ENCODE peak calls at places on chromosomes 7 and 10, in four cellular contexts. K, S, M and U are unnamed samples.

GRCh38 chr10:6741561-6741960 is 161.5 kb upstream of the PRKCQ start:
- DNase-seq in K (no peak), S (no peak), M (no peak), U (no peak)

GRCh38 chr10:105879396-105879795 is 1238.3 kb downstream of the SORCS3 start:
- DNase-seq in K (no peak), S (no peak), M (no peak), U (no peak)

GRCh38 chr10:78623577-78624215 is 445.1 kb upstream of the ZMIZ1 start:
- DNase-seq in K (no peak), S (no peak), M (peak), U (no peak)

GRCh38 chr10:97336942-97337719 is 2.6 kb upstream of the FRAT2 start:
- DNase-seq in K (no peak), S (no peak), M (no peak), U (no peak)

GRCh38 chr10:29736325-29737208 is 101.8 kb upstream of the SVIL start:
- DNase-seq in K (no peak), S (peak), M (peak), U (no peak)

GRCh38 chr7:4069268-4070095 is 612.6 kb upstream of the FOXK1 start:
- DNase-seq in K (no peak), S (no peak), M (no peak), U (no peak)

GRCh38 chr7:27178366-27178765 is 4.2 kb upstream of the HOXA10 start:
- DNase-seq in K (no peak), S (peak), M (no peak), U (no peak)

GRCh38 chr10:50846753-50847152 is 38.7 kb downstream of the A1CF start:
- DNase-seq in K (no peak), S (no peak), M (no peak), U (no peak)

GRCh38 chr7:30865821-30866220 is 45.8 kb upstream of the AQP1 start:
- DNase-seq in K (no peak), S (no peak), M (no peak), U (no peak)

GRCh38 chr10:30857803-30858202 is 173.9 kb downstream of the ZNF438 start:
- DNase-seq in K (no peak), S (no peak), M (no peak), U (no peak)

GRCh38 chr7:97971990-97972943 is 17.7 kb downstream of the OCM2 start:
- DNase-seq in K (peak), S (peak), M (peak), U (peak)

GRCh38 chr7:140261522-140261921 is 84.7 kb upstream of the KDM7A start:
- DNase-seq in K (no peak), S (no peak), M (no peak), U (no peak)

GRCh38 chr7:151684408-151685175 is 164.9 kb upstream of the RHEB start:
- DNase-seq in K (no peak), S (no peak), M (no peak), U (no peak)

GRCh38 chr10:5068274-5069017 is 25.8 kb upstream of the AKR1C3 start:
- DNase-seq in K (no peak), S (no peak), M (no peak), U (no peak)

GRCh38 chr7:152989889-152990380 is 230.4 kb downstream of the ACTR3B start:
- DNase-seq in K (no peak), S (no peak), M (no peak), U (no peak)

GRCh38 chr7:115124409-115124939 is 202.6 kb downstream of the MDFIC start:
- DNase-seq in K (no peak), S (no peak), M (no peak), U (no peak)

GRCh38 chr7:140456627-140457051 is 22.7 kb downstream of the MKRN1 start:
- DNase-seq in K (no peak), S (no peak), M (no peak), U (no peak)

GRCh38 chr10:102770108-102770482 is 26.3 kb downstream of the WBP1L start:
- DNase-seq in K (no peak), S (no peak), M (no peak), U (no peak)

GRCh38 chr10:5692476-5693358 is 8.1 kb downstream of the TASOR2 start:
- DNase-seq in K (peak), S (peak), M (peak), U (peak)

GRCh38 chr10:77825965-77826364 is 100.6 kb downstream of the DLG5 start:
- DNase-seq in K (no peak), S (peak), M (no peak), U (no peak)

GRCh38 chr7:138468244-138469123 is 8.4 kb downstream of the TRIM24 start:
- DNase-seq in K (no peak), S (no peak), M (no peak), U (no peak)

GRCh38 chr10:77228559-77228958 is 409.0 kb downstream of the KCNMA1 start:
- DNase-seq in K (no peak), S (no peak), M (no peak), U (no peak)

GRCh38 chr7:10128748-10129147 is 844.9 kb upstream of the PHF14 start:
- DNase-seq in K (no peak), S (no peak), M (no peak), U (no peak)

GRCh38 chr10:70490142-70490541 is 11.6 kb downstream of the PALD1 start:
- DNase-seq in K (no peak), S (no peak), M (no peak), U (no peak)

GRCh38 chr10:89904755-89905154 is 203.4 kb downstream of the KIF20B start:
- DNase-seq in K (no peak), S (no peak), M (no peak), U (no peak)

GRCh38 chr10:78634835-78635234 is 433.9 kb upstream of the ZMIZ1 start:
- DNase-seq in K (no peak), S (no peak), M (no peak), U (no peak)

GRCh38 chr10:108817572-108817971 is 1105.7 kb downstream of the XPNPEP1 start:
- DNase-seq in K (no peak), S (no peak), M (no peak), U (no peak)

GRCh38 chr7:33673029-33673700 is 232.2 kb upstream of the BMPER start:
- DNase-seq in K (no peak), S (no peak), M (no peak), U (no peak)
- TF ChIP-seq CTCF in K (no peak), S (no peak), M (no peak), U (no peak)

GRCh38 chr10:119428789-119429188 is 113.7 kb downstream of the RGS10 start:
- DNase-seq in K (no peak), S (no peak), M (no peak), U (no peak)

GRCh38 chr10:119427263-119427864 is 115.2 kb downstream of the RGS10 start:
- DNase-seq in K (no peak), S (no peak), M (no peak), U (no peak)

GRCh38 chr10:119431768-119432135 is 110.8 kb downstream of the RGS10 start:
- DNase-seq in K (no peak), S (no peak), M (no peak), U (no peak)

GRCh38 chr10:119429771-119430170 is 112.7 kb downstream of the RGS10 start:
- DNase-seq in K (no peak), S (no peak), M (no peak), U (no peak)

DNA sequence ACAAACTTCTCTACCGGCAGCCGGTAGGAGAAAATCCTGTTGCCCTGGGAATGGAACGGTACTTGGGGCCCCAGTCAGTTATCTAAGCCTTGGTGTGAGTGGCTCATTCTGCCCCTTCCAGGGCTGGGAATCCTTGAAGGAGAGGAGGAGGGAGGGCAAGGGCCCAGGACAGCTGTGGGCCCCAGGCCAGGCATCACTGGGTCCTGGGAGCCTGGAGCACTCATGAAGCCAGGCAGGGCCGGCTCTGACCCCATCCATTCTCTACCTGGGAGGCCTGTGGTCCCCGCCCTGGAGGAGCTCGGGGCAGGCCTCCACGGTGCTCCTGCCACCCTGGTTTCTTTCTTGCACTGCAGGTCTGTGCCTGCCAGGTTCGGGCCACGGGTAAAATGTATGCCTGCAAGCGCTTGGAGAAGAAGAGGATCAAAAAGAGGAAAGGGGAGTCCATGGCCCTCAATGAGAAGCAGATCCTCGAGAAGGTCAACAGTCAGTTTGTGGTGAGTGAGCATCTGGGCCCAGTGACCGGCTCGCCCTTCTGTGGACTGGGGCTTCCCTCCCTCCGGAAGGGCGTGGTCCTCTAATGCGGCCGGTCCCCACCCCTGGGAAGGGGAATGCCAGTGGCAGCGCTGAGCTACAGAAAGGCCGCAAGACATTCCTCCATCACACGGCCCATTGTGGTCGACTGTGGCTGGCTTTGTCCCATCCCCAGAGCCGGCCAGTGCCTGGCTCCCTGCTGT is 111.3 kb downstream of the RGS10 start:
- DNase-seq in K (no peak), S (no peak), M (no peak), U (no peak)
- TF ChIP-seq CTCF in K (no peak), S (no peak), M (no peak), U (no peak)

DNA sequence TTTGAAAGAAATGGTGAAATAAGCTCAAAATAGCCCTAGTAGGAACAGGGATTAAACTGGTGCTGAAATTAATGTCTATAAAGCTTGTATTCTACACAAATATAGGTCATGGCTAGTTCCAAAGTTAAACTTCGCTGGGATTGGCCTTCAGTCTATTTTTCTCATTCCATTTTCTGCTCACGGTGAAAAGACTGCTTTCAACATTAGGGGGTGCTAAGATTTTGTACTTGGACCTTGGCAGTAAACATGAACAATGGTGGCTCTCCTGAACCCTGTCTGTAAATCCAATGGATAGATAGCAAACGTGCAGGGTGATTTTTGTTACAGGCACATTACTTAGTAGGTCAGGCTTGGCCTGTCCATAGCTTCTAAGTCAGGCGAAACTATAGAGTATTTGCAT is 36.0 kb upstream of the RSU1 start:
- DNase-seq in K (no peak), S (no peak), M (no peak), U (no peak)
- TF ChIP-seq CTCF in K (no peak), S (no peak), M (peak), U (peak)

GRCh38 chr7:130471974-130472373 is 19.9 kb upstream of the MEST start:
- DNase-seq in K (no peak), S (no peak), M (no peak), U (no peak)
- TF ChIP-seq CTCF in K (no peak), S (no peak), M (no peak), U (no peak)